ENCODE peak calls at places on chromosomes 11 and 22, in nine cellular contexts. One of them, this sample, is unnamed.

GRCh38 chr11:27218498-27219038 is 144.4 kb downstream of the CCDC34 start:
- DNase-seq in HepG2: no peak
- DNase-seq in right cardiac atrium: no peak
- DNase-seq in suprapubic skin: no peak
- DNase-seq in uterus: no peak
- DNase-seq in heart right ventricle: no peak
- DNase-seq in thoracic aorta: no peak
- DNase-seq in SJSA1: peak; percentile 79
- DNase-seq in neural progenitor cell: no peak
- DNase-seq in this sample: no peak

GRCh38 chr11:62073061-62073460 is 50.8 kb upstream of the INCENP start:
- DNase-seq in HepG2: no peak
- DNase-seq in right cardiac atrium: no peak
- DNase-seq in suprapubic skin: peak; percentile 9
- DNase-seq in uterus: no peak
- DNase-seq in heart right ventricle: no peak
- DNase-seq in thoracic aorta: no peak
- DNase-seq in SJSA1: no peak
- DNase-seq in neural progenitor cell: no peak
- DNase-seq in this sample: no peak

GRCh38 chr11:70364745-70365535 is 33.4 kb upstream of the CTTN start:
- DNase-seq in HepG2: no peak
- DNase-seq in right cardiac atrium: no peak
- DNase-seq in suprapubic skin: no peak
- DNase-seq in uterus: no peak
- DNase-seq in heart right ventricle: no peak
- DNase-seq in thoracic aorta: no peak
- DNase-seq in SJSA1: no peak
- DNase-seq in neural progenitor cell: no peak
- DNase-seq in this sample: peak; percentile 8

GRCh38 chr11:15136166-15136565 is 21.4 kb downstream of the INSC start:
- DNase-seq in HepG2: no peak
- DNase-seq in right cardiac atrium: no peak
- DNase-seq in suprapubic skin: no peak
- DNase-seq in uterus: no peak
- DNase-seq in heart right ventricle: no peak
- DNase-seq in thoracic aorta: no peak
- DNase-seq in SJSA1: no peak
- DNase-seq in neural progenitor cell: no peak
- DNase-seq in this sample: no peak

GRCh38 chr22:25514436-25514835 is 50.0 kb upstream of the GRK3 start:
- DNase-seq in HepG2: no peak
- DNase-seq in right cardiac atrium: no peak
- DNase-seq in suprapubic skin: no peak
- DNase-seq in uterus: no peak
- DNase-seq in heart right ventricle: no peak
- DNase-seq in thoracic aorta: no peak
- DNase-seq in SJSA1: no peak
- DNase-seq in neural progenitor cell: no peak
- DNase-seq in this sample: no peak

GRCh38 chr22:25746012-25746373 is 4.0 kb downstream of the MYO18B start:
- DNase-seq in HepG2: no peak
- DNase-seq in right cardiac atrium: no peak
- DNase-seq in suprapubic skin: no peak
- DNase-seq in uterus: no peak
- DNase-seq in heart right ventricle: no peak
- DNase-seq in thoracic aorta: no peak
- DNase-seq in SJSA1: no peak
- DNase-seq in neural progenitor cell: no peak
- DNase-seq in this sample: no peak

GRCh38 chr22:17997456-17997855 is 26.9 kb downstream of the MICAL3 start:
- DNase-seq in HepG2: no peak
- DNase-seq in right cardiac atrium: no peak
- DNase-seq in suprapubic skin: no peak
- DNase-seq in uterus: no peak
- DNase-seq in heart right ventricle: no peak
- DNase-seq in thoracic aorta: no peak
- DNase-seq in SJSA1: peak; percentile 52
- DNase-seq in neural progenitor cell: no peak
- DNase-seq in this sample: no peak

GRCh38 chr11:62399868-62400245 is 19.0 kb upstream of the SCGB1A1 start:
- DNase-seq in HepG2: no peak
- DNase-seq in right cardiac atrium: peak; percentile 59
- DNase-seq in suprapubic skin: no peak
- DNase-seq in uterus: peak; percentile 70
- DNase-seq in heart right ventricle: no peak
- DNase-seq in thoracic aorta: no peak
- DNase-seq in SJSA1: no peak
- DNase-seq in neural progenitor cell: no peak
- DNase-seq in this sample: no peak

GRCh38 chr22:49371325-49372110 is 456.2 kb downstream of the BRD1 start:
- DNase-seq in HepG2: no peak
- DNase-seq in right cardiac atrium: no peak
- DNase-seq in suprapubic skin: peak; percentile 79
- DNase-seq in uterus: no peak
- DNase-seq in heart right ventricle: no peak
- DNase-seq in thoracic aorta: no peak
- DNase-seq in SJSA1: no peak
- DNase-seq in neural progenitor cell: no peak
- DNase-seq in this sample: no peak

GRCh38 chr22:49372111-49372529 is 455.6 kb downstream of the BRD1 start:
- DNase-seq in HepG2: no peak
- DNase-seq in right cardiac atrium: no peak
- DNase-seq in suprapubic skin: peak; percentile 73
- DNase-seq in uterus: no peak
- DNase-seq in heart right ventricle: no peak
- DNase-seq in thoracic aorta: no peak
- DNase-seq in SJSA1: no peak
- DNase-seq in neural progenitor cell: no peak
- DNase-seq in this sample: no peak

GRCh38 chr22:49373801-49374226 is 453.9 kb downstream of the BRD1 start:
- DNase-seq in HepG2: no peak
- DNase-seq in right cardiac atrium: no peak
- DNase-seq in suprapubic skin: peak; percentile 56
- DNase-seq in uterus: no peak
- DNase-seq in heart right ventricle: no peak
- DNase-seq in thoracic aorta: no peak
- DNase-seq in SJSA1: no peak
- DNase-seq in neural progenitor cell: no peak
- DNase-seq in this sample: no peak

GRCh38 chr22:49373289-49373666 is 454.4 kb downstream of the BRD1 start:
- DNase-seq in HepG2: no peak
- DNase-seq in right cardiac atrium: no peak
- DNase-seq in suprapubic skin: peak; percentile 65
- DNase-seq in uterus: no peak
- DNase-seq in heart right ventricle: no peak
- DNase-seq in thoracic aorta: no peak
- DNase-seq in SJSA1: no peak
- DNase-seq in neural progenitor cell: no peak
- DNase-seq in this sample: no peak

DNA sequence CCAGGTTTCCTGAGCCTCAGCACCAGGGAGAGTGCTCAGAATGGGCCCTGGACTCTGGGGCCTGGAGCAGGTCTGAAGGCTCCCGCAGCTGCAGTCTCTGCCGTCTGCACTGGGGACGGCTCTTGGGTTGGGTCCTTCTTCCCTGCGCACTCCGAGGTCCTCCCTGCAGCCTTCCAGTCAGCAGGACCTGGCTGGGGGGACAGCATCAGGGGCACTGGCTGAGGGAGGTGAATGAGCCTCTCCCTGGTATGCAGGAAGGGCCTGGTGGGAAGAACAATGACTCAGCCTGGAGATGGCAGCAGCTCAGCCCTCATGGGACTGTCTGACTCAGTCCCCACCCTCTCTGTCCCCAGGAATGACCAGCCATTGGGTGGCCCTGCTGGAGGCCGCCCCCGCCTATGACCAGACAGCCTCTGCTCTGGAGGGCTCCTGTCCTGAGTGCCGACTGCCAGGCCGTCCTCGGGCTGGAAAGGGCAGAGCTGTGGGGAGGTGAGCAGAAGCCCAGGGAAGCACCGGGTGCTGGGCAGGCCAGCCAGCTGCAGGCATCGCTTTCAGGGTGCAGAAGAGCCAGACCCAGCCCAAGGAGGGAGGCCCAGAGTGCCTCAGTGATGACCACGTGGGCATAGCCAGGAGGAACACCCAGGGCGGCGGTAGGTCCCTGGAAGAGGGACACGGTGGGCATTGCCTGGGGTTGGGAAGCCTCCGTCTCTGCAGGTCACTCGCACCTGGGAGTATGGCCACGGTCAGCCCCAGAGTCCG is 455.0 kb downstream of the BRD1 start:
- DNase-seq in HepG2: peak; percentile 37
- DNase-seq in right cardiac atrium: no peak
- DNase-seq in suprapubic skin: peak; percentile 58
- DNase-seq in uterus: no peak
- DNase-seq in heart right ventricle: no peak
- DNase-seq in thoracic aorta: no peak
- DNase-seq in SJSA1: no peak
- DNase-seq in neural progenitor cell: peak; percentile 43
- DNase-seq in this sample: no peak
- H3K9me3 ChIP-seq in HepG2: no peaks in the 10 kb centered on the region
- H3K9me3 ChIP-seq in right cardiac atrium: no peaks in the 10 kb centered on the region
- H3K9me3 ChIP-seq in suprapubic skin: no peaks in the 10 kb centered on the region
- H3K9me3 ChIP-seq in uterus: no peaks in the 10 kb centered on the region
- H3K9me3 ChIP-seq in heart right ventricle: no peaks in the 10 kb centered on the region
- H3K9me3 ChIP-seq in thoracic aorta: no peaks in the 10 kb centered on the region
- H3K9me3 ChIP-seq in SJSA1: peaks cover 2% of the 10 kb centered on the region
- H3K9me3 ChIP-seq in neural progenitor cell: no peaks in the 10 kb centered on the region
- H3K9me3 ChIP-seq in this sample: no peaks in the 10 kb centered on the region

GRCh38 chr22:38203090-38203810 is 1.5 kb downstream of the MAFF start:
- DNase-seq in HepG2: peak; percentile 46
- DNase-seq in right cardiac atrium: peak; percentile 47
- DNase-seq in suprapubic skin: no peak
- DNase-seq in uterus: no peak
- DNase-seq in heart right ventricle: no peak
- DNase-seq in thoracic aorta: no peak
- DNase-seq in SJSA1: no peak
- DNase-seq in neural progenitor cell: peak; percentile 56
- DNase-seq in this sample: peak; percentile 28

GRCh38 chr22:38199826-38200559 is 1.8 kb upstream of the MAFF start:
- DNase-seq in HepG2: no peak
- DNase-seq in right cardiac atrium: no peak
- DNase-seq in suprapubic skin: no peak
- DNase-seq in uterus: no peak
- DNase-seq in heart right ventricle: no peak
- DNase-seq in thoracic aorta: no peak
- DNase-seq in SJSA1: no peak
- DNase-seq in neural progenitor cell: no peak
- DNase-seq in this sample: no peak

GRCh38 chr22:38202437-38203089 is 769 bp downstream of the MAFF start:
- DNase-seq in HepG2: peak; percentile 50
- DNase-seq in right cardiac atrium: peak; percentile 92
- DNase-seq in suprapubic skin: peak; percentile 97
- DNase-seq in uterus: peak; percentile 89
- DNase-seq in heart right ventricle: peak; percentile 89
- DNase-seq in thoracic aorta: peak; percentile 81
- DNase-seq in SJSA1: peak; percentile 78
- DNase-seq in neural progenitor cell: peak; percentile 81
- DNase-seq in this sample: peak; percentile 54

GRCh38 chr22:38201718-38202436 is at the start of gene MAFF:
- DNase-seq in HepG2: peak; percentile 92
- DNase-seq in right cardiac atrium: peak; percentile 98
- DNase-seq in suprapubic skin: peak; percentile 98
- DNase-seq in uterus: peak; percentile 98
- DNase-seq in heart right ventricle: peak; percentile 95
- DNase-seq in thoracic aorta: peak; percentile 86
- DNase-seq in SJSA1: peak; percentile 93
- DNase-seq in neural progenitor cell: peak; percentile 98
- DNase-seq in this sample: peak; percentile 88

DNA sequence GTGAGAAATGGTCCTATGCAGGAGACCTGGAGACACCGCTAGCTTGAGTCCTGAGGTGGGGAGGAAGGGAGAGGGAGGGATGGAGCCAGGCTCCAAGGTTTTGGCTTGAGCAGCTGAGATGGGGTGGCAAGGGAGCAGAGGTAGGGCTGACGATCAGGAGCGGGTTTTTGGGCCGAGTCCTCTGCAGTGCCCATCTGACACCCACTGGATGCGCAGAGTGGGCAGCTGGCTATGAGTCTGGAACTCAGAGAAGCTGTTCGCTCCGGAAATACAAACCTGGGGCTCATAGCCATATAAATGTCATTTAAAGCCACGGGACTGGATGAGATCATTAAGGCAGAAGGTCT is 450 bp upstream of the MAFF start:
- DNase-seq in HepG2: no peak
- DNase-seq in right cardiac atrium: no peak
- DNase-seq in suprapubic skin: no peak
- DNase-seq in uterus: no peak
- DNase-seq in heart right ventricle: no peak
- DNase-seq in thoracic aorta: no peak
- DNase-seq in SJSA1: peak; percentile 48
- DNase-seq in neural progenitor cell: peak; percentile 27
- DNase-seq in this sample: no peak
- H3K4me3 ChIP-seq in HepG2: peak overlapping the region; percentile 34
- H3K4me3 ChIP-seq in right cardiac atrium: peak overlapping the region; percentile 34
- H3K4me3 ChIP-seq in suprapubic skin: peak overlapping the region; percentile 95
- H3K4me3 ChIP-seq in uterus: peak overlapping the region; percentile 77
- H3K4me3 ChIP-seq in heart right ventricle: peak overlapping the region; percentile 97
- H3K4me3 ChIP-seq in thoracic aorta: peak overlapping the region; percentile 97
- H3K4me3 ChIP-seq in SJSA1: peak overlapping the region; percentile 89
- H3K4me3 ChIP-seq in neural progenitor cell: peak overlapping the region; percentile 68
- H3K4me3 ChIP-seq in this sample: no peak overlapping the region

DNA sequence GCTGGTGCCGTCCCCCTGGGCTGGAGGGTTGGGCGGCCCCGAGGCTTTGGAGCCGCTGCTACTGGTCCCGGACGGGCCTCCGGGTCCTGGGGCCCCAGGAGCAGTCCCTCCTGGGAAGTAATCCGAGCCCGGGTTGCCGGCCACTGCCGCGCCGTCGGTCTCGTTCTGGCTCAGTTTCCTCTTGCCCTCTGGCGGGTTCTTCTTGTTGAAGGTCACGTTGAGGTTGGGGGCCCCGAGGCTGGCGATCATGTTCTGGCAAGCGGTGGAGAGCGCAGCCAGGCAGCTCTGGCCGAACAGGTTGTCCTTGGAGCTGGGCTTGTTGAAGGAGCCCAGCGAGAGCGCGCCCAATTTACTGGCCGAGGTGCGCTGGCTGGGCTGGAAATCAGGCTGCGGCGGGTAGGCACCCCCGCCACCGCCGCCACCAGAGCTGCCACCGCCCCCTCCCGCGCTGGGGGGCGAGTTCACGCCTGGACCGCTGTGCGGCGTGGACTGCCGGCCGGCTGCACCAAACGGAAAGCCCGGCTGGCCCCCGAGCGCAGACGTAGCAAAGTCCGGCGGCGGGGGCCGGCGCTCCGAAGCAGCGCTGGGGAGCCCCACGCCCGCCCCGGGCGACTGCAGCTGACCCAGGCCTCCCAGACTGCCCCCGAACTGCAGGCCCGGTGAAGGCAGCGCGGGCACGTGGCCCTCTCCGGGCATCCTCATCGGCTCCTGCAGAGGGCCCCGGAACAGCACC is 3.6 kb downstream of the MN1 start:
- DNase-seq in HepG2: no peak
- DNase-seq in right cardiac atrium: no peak
- DNase-seq in suprapubic skin: no peak
- DNase-seq in uterus: no peak
- DNase-seq in heart right ventricle: no peak
- DNase-seq in thoracic aorta: no peak
- DNase-seq in SJSA1: no peak
- DNase-seq in neural progenitor cell: peak; percentile 57
- DNase-seq in this sample: no peak
- H3K27ac ChIP-seq in HepG2: no peak overlapping the region
- H3K27ac ChIP-seq in right cardiac atrium: no peak overlapping the region
- H3K27ac ChIP-seq in suprapubic skin: no peak overlapping the region
- H3K27ac ChIP-seq in uterus: no peak overlapping the region
- H3K27ac ChIP-seq in heart right ventricle: peak overlapping the region; percentile 11
- H3K27ac ChIP-seq in thoracic aorta: peak overlapping the region; percentile 78
- H3K27ac ChIP-seq in SJSA1: no peak overlapping the region
- H3K27ac ChIP-seq in neural progenitor cell: no peak overlapping the region
- H3K27ac ChIP-seq in this sample: no peak overlapping the region

GRCh38 chr22:49393526-49393925 is 434.1 kb downstream of the BRD1 start:
- DNase-seq in HepG2: no peak
- DNase-seq in right cardiac atrium: no peak
- DNase-seq in suprapubic skin: no peak
- DNase-seq in uterus: no peak
- DNase-seq in heart right ventricle: no peak
- DNase-seq in thoracic aorta: no peak
- DNase-seq in SJSA1: no peak
- DNase-seq in neural progenitor cell: no peak
- DNase-seq in this sample: no peak
- H3K9me3 ChIP-seq in HepG2: no peaks in the 10 kb centered on the region
- H3K9me3 ChIP-seq in right cardiac atrium: no peaks in the 10 kb centered on the region
- H3K9me3 ChIP-seq in suprapubic skin: no peaks in the 10 kb centered on the region
- H3K9me3 ChIP-seq in uterus: no peaks in the 10 kb centered on the region
- H3K9me3 ChIP-seq in heart right ventricle: no peaks in the 10 kb centered on the region
- H3K9me3 ChIP-seq in thoracic aorta: no peaks in the 10 kb centered on the region
- H3K9me3 ChIP-seq in SJSA1: peaks cover 22% of the 10 kb centered on the region
- H3K9me3 ChIP-seq in neural progenitor cell: no peaks in the 10 kb centered on the region
- H3K9me3 ChIP-seq in this sample: no peaks in the 10 kb centered on the region

This sample was measured in effector memory CD4-positive, alpha-beta T cell.